ENCODE peak calls at places on chromosomes 12 and 14, in eight cellular contexts. F, Y, N, I, U, W, V and L are unnamed samples.

GRCh38 chr12:132872975-132873421 is 14.4 kb downstream of the CHFR start:
- DNase-seq in F (no peak), W (no peak), U (no peak), V (no peak), I (no peak), Y (no peak), N (no peak), L (no peak)

GRCh38 chr12:121388421-121388981 is 11.4 kb upstream of the RNF34 start:
- DNase-seq in U (no peak), W (peak), F (no peak), V (peak), I (peak), Y (peak), N (no peak), L (no peak)

GRCh38 chr14:28771168-28771567 is 4.6 kb downstream of the FOXG1 start:
- DNase-seq in F (no peak), U (no peak), Y (no peak), W (no peak), N (no peak), V (no peak), I (no peak), L (no peak)

GRCh38 chr14:67491741-67492504 is 3.4 kb upstream of the TMEM229B start:
- DNase-seq in V (no peak), U (no peak), I (no peak), Y (no peak), F (no peak), W (no peak), N (no peak), L (no peak)

GRCh38 chr14:73633517-73634332 is 11.1 kb upstream of the DNAL1 start:
- DNase-seq in W (peak), F (peak), N (peak), U (peak), Y (peak), V (no peak), I (no peak), L (peak)

GRCh38 chr12:11508699-11509098 is 113.3 kb upstream of the PRB2 start:
- DNase-seq in U (no peak), V (peak), N (no peak), F (no peak), I (no peak), Y (no peak), W (peak), L (no peak)

GRCh38 chr14:51860164-51860835 is at the start of gene GNG2:
- DNase-seq in N (peak), F (peak), V (no peak), Y (peak), W (peak), I (peak), U (peak), L (peak)

GRCh38 chr12:6774557-6775062 is 2.3 kb downstream of the LAG3 start:
- DNase-seq in Y (no peak), I (no peak), U (no peak), V (no peak), N (no peak), F (no peak), W (no peak), L (no peak)

GRCh38 chr14:26867171-26867757 is 269.4 kb upstream of the NOVA1 start:
- DNase-seq in U (no peak), F (no peak), W (no peak), I (no peak), N (no peak), V (no peak), Y (peak), L (no peak)